ENCODE peak calls at places on chromosomes 12 and 14, in four cellular contexts. I is MCF 10A, G is neural progenitor cell, O is progenitor cell of endocrine pancreas. W is an unnamed sample.

GRCh38 chr12:19893514-19893913 is 454.2 kb downstream of the AEBP2 start:
- DNase-seq in O (no peak), G (no peak), I (peak), W (no peak)

GRCh38 chr12:81079280-81080076 is 1.6 kb downstream of the ACSS3 start:
- DNase-seq in I (no peak), G (no peak), O (no peak), W (no peak)

GRCh38 chr14:105375635-105376057 is 22.7 kb upstream of the TEX22 start:
- DNase-seq in G (no peak), I (no peak), O (no peak), W (no peak)

GRCh38 chr14:51942971-51943370 is 46.4 kb upstream of the RTRAF start:
- DNase-seq in G (no peak), O (no peak), I (no peak), W (no peak)

GRCh38 chr14:32980887-32981501 is 42.3 kb downstream of the NPAS3 start:
- DNase-seq in I (no peak), G (no peak), O (no peak), W (no peak)

GRCh38 chr12:13211191-13211858 is 14.8 kb downstream of the EMP1 start:
- DNase-seq in I (peak), O (no peak), G (no peak), W (no peak)

GRCh38 chr12:106145539-106146447 is 7.0 kb upstream of the NUAK1 start:
- DNase-seq in G (no peak), O (no peak), I (no peak), W (no peak)

GRCh38 chr12:124660846-124661245 is 93.4 kb upstream of the NCOR2 start:
- DNase-seq in I (no peak), O (no peak), G (peak), W (no peak)

GRCh38 chr12:4355843-4356327 is 23.6 kb downstream of the FGF23 start:
- DNase-seq in O (peak), G (peak), I (peak), W (no peak)

GRCh38 chr12:4355150-4355842 is 24.2 kb downstream of the FGF23 start:
- DNase-seq in G (no peak), I (no peak), O (no peak), W (no peak)

GRCh38 chr12:4353785-4354208 is 25.7 kb downstream of the FGF23 start:
- DNase-seq in G (peak), I (peak), O (no peak), W (no peak)
- TF ChIP-seq CTCF in G (peak), I (peak), O (peak), W (no peak)

GRCh38 chr12:60644076-60644475 is 1048.2 kb downstream of the SLC16A7 start:
- DNase-seq in G (peak), O (no peak), I (peak), W (no peak)
- TF ChIP-seq CTCF in G (no peak), O (no peak), I (no peak), W (no peak)

GRCh38 chr12:29171421-29172258 is 22.6 kb downstream of the FAR2 start:
- DNase-seq in I (no peak), G (no peak), O (no peak), W (no peak)
- TF ChIP-seq CTCF in I (no peak), G (no peak), O (no peak), W (no peak)

DNA sequence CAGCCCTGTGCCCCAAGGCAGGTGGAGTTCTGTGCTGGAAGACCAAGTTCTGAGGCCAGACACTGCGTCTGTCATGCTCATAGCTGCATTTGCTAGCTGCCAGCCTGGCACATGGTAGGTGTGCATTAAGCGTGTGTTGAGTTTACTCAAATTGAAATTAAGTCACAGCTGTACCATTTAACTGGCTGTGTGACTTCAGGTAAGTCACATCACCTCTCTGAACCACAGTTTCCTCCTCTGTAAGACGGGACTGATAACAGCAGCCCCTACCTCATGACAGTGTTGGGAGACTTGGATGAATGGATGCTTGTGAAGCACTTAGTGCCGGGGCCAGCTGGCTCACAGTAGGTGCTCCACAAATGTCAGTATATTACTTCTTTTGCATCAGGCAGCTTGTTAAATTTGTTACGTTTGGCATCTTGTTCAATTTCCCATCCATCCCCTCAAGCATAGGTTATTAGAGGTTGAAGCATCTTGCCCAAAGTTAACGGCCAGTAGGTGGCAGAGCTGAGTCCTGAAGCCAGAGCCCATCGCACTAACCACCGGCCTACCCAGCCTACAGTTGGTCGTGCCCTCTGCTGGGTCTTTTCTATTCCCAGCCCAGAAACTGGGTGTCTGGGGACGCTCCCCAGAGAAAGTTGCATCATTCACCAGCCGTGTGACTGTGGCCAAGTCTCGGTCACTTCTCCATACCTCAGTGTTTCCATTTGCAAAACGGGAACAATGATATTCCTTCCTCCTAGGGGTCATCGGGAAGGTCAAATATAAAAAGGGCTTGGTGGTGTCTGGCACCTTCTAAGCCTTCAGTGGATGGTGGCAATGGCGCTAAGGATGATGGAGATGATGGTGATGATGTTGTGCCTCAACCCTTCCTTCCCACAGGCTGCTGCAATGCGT is 4.5 kb downstream of the DAO start:
- DNase-seq in I (peak), O (no peak), G (peak), W (no peak)
- TF ChIP-seq CTCF in I (peak), O (peak), G (peak), W (no peak)

GRCh38 chr12:45732250-45732649 is 2.7 kb downstream of the ARID2 start:
- DNase-seq in O (no peak), I (peak), G (no peak), W (no peak)

GRCh38 chr12:45731376-45731775 is 1.9 kb downstream of the ARID2 start:
- DNase-seq in O (no peak), I (no peak), G (peak), W (no peak)

GRCh38 chr12:45730116-45730841 is 773 bp downstream of the ARID2 start:
- DNase-seq in G (peak), O (peak), I (peak), W (peak)

GRCh38 chr12:45729233-45730115 is at the start of gene ARID2:
- DNase-seq in G (peak), O (peak), I (peak), W (peak)

DNA sequence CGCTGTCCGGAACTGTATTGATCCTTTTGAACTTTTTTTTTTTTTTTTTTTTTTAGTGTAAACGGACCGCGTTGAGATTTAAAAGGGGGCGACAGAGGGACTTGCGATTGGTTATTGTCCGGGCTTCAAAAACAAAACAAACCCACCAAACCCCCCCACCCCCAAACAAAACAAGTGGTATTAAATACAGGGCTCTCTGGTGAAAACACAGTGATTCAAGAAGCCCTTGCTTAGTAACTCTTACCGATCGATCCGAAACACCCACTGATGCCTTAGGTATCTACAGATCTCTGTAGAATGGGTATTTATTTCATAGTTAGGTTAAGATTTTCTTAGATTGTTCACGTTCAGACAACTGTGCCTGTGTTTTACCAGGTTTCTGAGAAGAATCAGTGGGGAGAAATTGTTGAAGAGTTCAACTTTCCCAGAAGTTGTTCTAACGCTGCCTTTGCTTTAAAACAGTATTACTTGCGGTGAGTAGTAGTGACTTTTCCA is 1.4 kb downstream of the ARID2 start:
- DNase-seq in G (no peak), O (no peak), I (peak), W (no peak)
- TF ChIP-seq CTCF in G (no peak), O (no peak), I (no peak), W (no peak)

DNA sequence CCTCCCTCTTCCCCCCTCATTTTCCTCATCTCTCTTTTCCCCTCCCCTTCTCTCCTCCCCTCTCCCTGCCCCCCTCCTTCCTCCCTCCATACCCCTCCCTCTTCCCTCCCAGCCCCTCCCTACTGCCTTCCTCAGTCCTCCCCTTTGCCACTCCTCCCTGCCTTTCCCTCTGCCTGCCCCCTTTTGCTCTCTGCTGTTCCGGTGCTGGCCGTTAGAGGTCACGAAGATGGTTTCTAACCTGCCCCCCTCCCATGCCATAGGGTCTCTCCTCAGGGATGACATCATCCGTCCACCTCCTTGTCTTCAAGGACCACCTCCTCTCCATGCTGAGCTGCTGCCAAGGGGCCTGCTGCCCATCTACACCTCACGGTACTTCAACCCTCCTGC is 2.5 kb downstream of the MEG3 start:
- DNase-seq in G (peak), I (no peak), O (no peak), W (no peak)
- TF ChIP-seq CTCF in G (no peak), I (no peak), O (no peak), W (no peak)

GRCh38 chr14:25406818-25407217 is 356.9 kb upstream of the STXBP6 start:
- DNase-seq in G (peak), I (no peak), O (no peak), W (no peak)
- TF ChIP-seq CTCF in G (peak), I (peak), O (peak), W (no peak)

DNA sequence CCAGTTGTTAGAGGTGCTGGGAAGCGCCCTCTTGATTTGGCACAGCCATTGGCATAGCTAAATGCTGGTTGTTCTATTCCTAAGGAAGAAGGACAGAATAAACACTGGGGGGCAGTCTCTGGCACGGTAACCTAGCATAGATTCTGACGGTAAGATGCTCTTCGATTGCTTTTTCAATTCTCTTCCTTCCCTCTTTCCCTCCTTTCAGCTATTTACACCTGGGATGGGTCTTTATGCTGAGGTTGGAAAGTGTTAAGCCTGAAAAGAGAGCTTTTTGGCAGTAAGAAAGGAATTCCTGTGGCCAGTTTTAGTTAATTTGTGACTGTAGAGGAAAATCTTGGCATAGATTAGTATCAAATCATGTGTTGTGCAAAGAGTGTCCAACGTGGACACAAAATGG is 162.8 kb downstream of the SNAPC1 start:
- DNase-seq in G (peak), I (peak), O (no peak), W (no peak)
- TF ChIP-seq CTCF in G (peak), I (peak), O (peak), W (no peak)